ENCODE peak calls at places on chromosomes 1 and 21, in six cellular contexts. N, U, C, D, G and S are unnamed samples.

GRCh38 chr1:207067185-207067584 is 14.1 kb downstream of the PFKFB2 start:
- DNase-seq in N (no peak), U (no peak), C (no peak), D (no peak), G (no peak), S (no peak)

GRCh38 chr1:155186266-155186954 is 12.8 kb downstream of the TRIM46 start:
- DNase-seq in N (no peak), U (no peak), C (no peak), D (no peak), G (peak; percentile 70), S (no peak)

GRCh38 chr21:45549670-45550463 is 7.6 kb upstream of the SLC19A1 start:
- DNase-seq in N (no peak), U (no peak), C (no peak), D (no peak), G (no peak), S (no peak)

GRCh38 chr1:53276153-53276901 is 38.0 kb upstream of the MAGOH start:
- DNase-seq in N (no peak), U (no peak), C (no peak), D (no peak), G (no peak), S (no peak)

GRCh38 chr1:156176610-156177210 is 17.2 kb upstream of the SLC25A44 start:
- DNase-seq in N (no peak), U (no peak), C (no peak), D (no peak), G (no peak), S (no peak)

GRCh38 chr1:48552903-48553626 is 81.1 kb upstream of the SPATA6 start:
- DNase-seq in N (no peak), U (no peak), C (no peak), D (no peak), G (peak; percentile 42), S (no peak)

GRCh38 chr1:1752671-1753606 is 25.3 kb downstream of the NADK start:
- DNase-seq in N (no peak), U (no peak), C (no peak), D (no peak), G (no peak), S (no peak)

GRCh38 chr1:116333171-116334014 is 39.7 kb upstream of the ATP1A1 start:
- DNase-seq in N (no peak), U (no peak), C (no peak), D (no peak), G (no peak), S (no peak)

GRCh38 chr21:35102488-35103407 is 53.6 kb upstream of the RUNX1 start:
- DNase-seq in N (no peak), U (no peak), C (no peak), D (peak; percentile 35), G (no peak), S (peak; percentile 7)

GRCh38 chr1:68811806-68812205 is 314.9 kb upstream of the DEPDC1 start:
- DNase-seq in N (no peak), U (no peak), C (no peak), D (no peak), G (peak; percentile 65), S (no peak)

GRCh38 chr1:59947047-59947938 is 20.7 kb upstream of the CYP2J2 start:
- DNase-seq in N (peak; percentile 32), U (peak; percentile 37), C (peak; percentile 86), D (peak; percentile 61), G (peak; percentile 82), S (peak; percentile 65)

GRCh38 chr1:163168053-163168452 is 34.7 kb downstream of the RGS5 start:
- DNase-seq in N (peak; percentile 99), U (no peak), C (peak; percentile 93), D (no peak), G (peak; percentile 53), S (no peak)

GRCh38 chr1:196034080-196034706 is 574.0 kb downstream of the KCNT2 start:
- DNase-seq in N (no peak), U (no peak), C (peak; percentile 72), D (no peak), G (peak; percentile 96), S (no peak)